ENCODE peak calls at places on chromosomes 16 and 17, in four cellular contexts. D is left ventricle myocardium inferior; R is PC-9; H is activated CD8-positive, alpha-beta T cell treated with anti-CD3 and anti-CD28 coated beads for 36 hours. S is an unnamed sample.

GRCh38 chr17:68288804-68289203 is 2.1 kb downstream of the SLC16A6 start:
- DNase-seq in H (peak; percentile 50), D (no peak), R (no peak), S (peak; percentile 52)

GRCh38 chr17:15350777-15351486 is 9.5 kb upstream of the TEKT3 start:
- DNase-seq in D (no peak), H (no peak), R (no peak), S (no peak)

GRCh38 chr17:54944796-54945195 is 23.7 kb downstream of the COX11 start:
- DNase-seq in R (no peak), D (no peak), H (no peak), S (no peak)

GRCh38 chr16:48158296-48158695 is 2.5 kb upstream of the ABCC12 start:
- DNase-seq in R (peak; percentile 58), D (no peak), H (peak; percentile 73), S (peak; percentile 64)

GRCh38 chr16:51557670-51558069 is 406.6 kb upstream of the SALL1 start:
- DNase-seq in D (no peak), H (no peak), R (no peak), S (no peak)

GRCh38 chr16:57873218-57873617 is 70.9 kb upstream of the KIFC3 start:
- DNase-seq in H (no peak), D (no peak), R (no peak), S (no peak)

GRCh38 chr16:35598696-35599332 is 2139.4 kb downstream of the TP53TG3F start:
- DNase-seq in H (no peak), R (peak; percentile 18), D (no peak), S (no peak)

GRCh38 chr17:83186751-83187421 is 107.5 kb downstream of the METRNL start:
- DNase-seq in H (no peak), R (no peak), D (no peak), S (no peak)

GRCh38 chr17:55301521-55302406 is 37.0 kb downstream of the HLF start:
- DNase-seq in H (no peak), D (no peak), R (no peak), S (no peak)

GRCh38 chr17:82446649-82447048 is 3.9 kb downstream of the CYBC1 start:
- DNase-seq in H (no peak), R (no peak), D (no peak), S (no peak)

GRCh38 chr17:65294184-65294719 is 157.1 kb downstream of the RGS9 start:
- DNase-seq in H (peak; percentile 70), R (peak; percentile 32), D (peak; percentile 38), S (peak; percentile 76)

GRCh38 chr16:27204232-27204915 is 1.0 kb downstream of the KDM8 start:
- DNase-seq in D (no peak), R (no peak), H (peak; percentile 30), S (no peak)

GRCh38 chr17:40316571-40317344 is 7.8 kb downstream of the RARA start:
- DNase-seq in D (peak; percentile 78), H (peak; percentile 8), R (peak; percentile 73), S (no peak)

GRCh38 chr16:83393196-83393981 is 414.4 kb upstream of the HSBP1 start:
- DNase-seq in D (no peak), H (no peak), R (no peak), S (no peak)

GRCh38 chr16:1296688-1297412 is 12.6 kb upstream of the UBE2I start:
- DNase-seq in H (peak; percentile 37), D (no peak), R (peak; percentile 82), S (no peak)

GRCh38 chr17:38379448-38379847 is 27.8 kb downstream of the SOCS7 start:
- DNase-seq in R (no peak), H (no peak), D (no peak), S (no peak)

GRCh38 chr17:37779554-37779953 is 34.7 kb upstream of the HNF1B start:
- DNase-seq in H (no peak), D (no peak), R (no peak), S (no peak)

GRCh38 chr17:48671697-48672171 is 45.6 kb upstream of the HOXB9 start:
- DNase-seq in R (peak; percentile 66), D (peak; percentile 84), H (peak; percentile 80), S (peak; percentile 69)

GRCh38 chr17:77191266-77191665 is 50.5 kb downstream of the SEC14L1 start:
- DNase-seq in R (no peak), H (no peak), D (no peak), S (no peak)

GRCh38 chr17:81251091-81251942 is 12.2 kb downstream of the NDUFAF8 start:
- DNase-seq in R (no peak), H (no peak), D (peak; percentile 56), S (no peak)

GRCh38 chr16:78593352-78593751 is 493.9 kb downstream of the WWOX start:
- DNase-seq in R (no peak), D (no peak), H (no peak), S (no peak)

GRCh38 chr17:238964-239259 is 57.5 kb upstream of the DOC2B start:
- DNase-seq in H (no peak), D (peak; percentile 3), R (no peak), S (no peak)

GRCh38 chr17:16391451-16391850 is 10.6 kb downstream of the UBB start:
- DNase-seq in R (no peak), H (no peak), D (no peak), S (no peak)

GRCh38 chr16:71311553-71312158 is 22.5 kb upstream of the CMTR2 start:
- DNase-seq in H (peak; percentile 25), R (no peak), D (no peak), S (peak; percentile 41)

DNA sequence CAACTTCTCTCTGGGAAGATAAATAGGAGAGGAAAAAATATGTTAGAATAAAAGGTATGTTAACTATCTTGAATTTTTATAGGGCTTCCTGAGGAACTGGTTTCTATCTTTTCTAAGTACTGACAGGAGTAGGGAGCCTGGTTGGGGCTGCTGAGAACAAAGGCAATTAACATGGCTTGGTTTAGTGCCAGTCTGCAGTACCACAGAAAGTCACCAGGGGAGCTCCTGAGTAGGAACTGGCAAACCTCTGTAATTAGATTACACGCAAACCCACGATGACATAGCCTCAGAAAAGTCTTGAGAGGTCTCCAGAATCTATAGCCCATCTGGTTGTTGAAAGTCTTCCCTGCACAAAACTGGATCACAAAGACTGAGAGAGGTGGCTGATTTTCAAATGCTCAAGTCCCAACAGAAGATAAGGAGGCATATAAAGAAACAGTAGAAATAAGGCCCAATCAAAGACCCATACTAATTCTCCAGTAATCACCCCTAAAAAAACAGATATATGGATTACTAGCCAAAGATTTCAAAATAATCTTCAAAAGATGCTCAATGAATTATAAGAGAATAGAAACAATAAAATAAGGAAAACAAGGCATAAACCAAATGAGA is 11.7 kb upstream of the CNTNAP4 start:
- DNase-seq in D (no peak), R (peak; percentile 23), H (peak; percentile 43), S (peak; percentile 12)
- TF ChIP-seq CTCF in D (peak; percentile 11), R (peak; percentile 82), H (peak; percentile 36), S (peak; percentile 11)

DNA sequence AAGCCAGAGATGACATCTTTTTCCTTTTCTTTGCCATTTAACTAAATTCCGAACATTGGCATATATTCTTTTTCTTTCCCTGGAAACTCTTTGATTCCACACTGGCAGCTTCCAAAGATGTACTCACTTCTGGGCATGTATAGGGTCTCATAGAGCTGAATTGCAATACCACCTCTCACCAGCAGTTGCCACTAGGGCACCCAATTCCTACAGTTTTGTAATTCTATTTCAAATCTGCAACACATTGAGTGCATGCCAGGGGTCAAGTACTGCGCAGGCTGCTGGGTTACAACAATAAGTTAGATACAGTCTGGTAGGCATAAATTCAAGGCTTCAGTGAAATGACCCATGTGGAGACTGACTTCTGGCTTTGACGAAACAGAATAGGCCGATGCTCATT is 208.8 kb upstream of the NLRP1 start:
- DNase-seq in R (no peak), H (peak; percentile 5), D (no peak), S (no peak)
- TF ChIP-seq CTCF in R (peak; percentile 45), H (no peak), D (no peak), S (no peak)

DNA sequence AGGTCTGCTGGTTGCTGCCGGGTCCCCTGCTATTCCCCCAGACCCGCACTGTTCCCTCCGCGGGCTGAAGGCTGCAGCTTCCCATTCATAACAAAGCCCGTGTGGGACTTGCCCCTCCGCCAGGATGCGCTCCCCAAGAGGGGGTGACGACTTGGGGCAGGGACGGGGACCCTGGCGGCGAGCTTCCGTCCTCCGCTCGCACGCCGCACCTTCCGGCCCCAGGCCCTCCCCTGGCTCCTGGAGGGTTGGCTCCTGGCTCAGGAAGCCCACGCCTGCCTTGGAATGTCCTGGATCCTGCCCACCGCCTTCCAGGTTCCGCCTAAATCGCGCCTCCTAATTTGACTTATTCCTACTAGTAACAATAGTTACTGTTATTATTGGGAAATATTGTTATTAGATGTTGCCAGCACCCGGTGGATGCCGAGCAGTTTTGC is 1.1 kb upstream of the TFAP4 start:
- DNase-seq in D (peak; percentile 60), R (peak; percentile 80), H (peak; percentile 62), S (peak; percentile 67)
- TF ChIP-seq CTCF in D (peak; percentile 56), R (peak; percentile 62), H (peak; percentile 65), S (no peak)

GRCh38 chr16:74568961-74569631 is 37.8 kb downstream of the GLG1 start:
- DNase-seq in R (no peak), H (no peak), D (no peak), S (no peak)
- TF ChIP-seq CTCF in R (no peak), H (no peak), D (no peak), S (no peak)

GRCh38 chr17:66915204-66915611 is 49.3 kb upstream of the CACNG4 start:
- DNase-seq in H (no peak), D (no peak), R (peak; percentile 70), S (no peak)
- TF ChIP-seq CTCF in H (no peak), D (peak; percentile 42), R (peak; percentile 69), S (no peak)

GRCh38 chr17:78734841-78735641 is 47.0 kb downstream of the CYTH1 start:
- DNase-seq in H (peak; percentile 78), R (no peak), D (no peak), S (no peak)

GRCh38 chr17:78738245-78738644 is 43.8 kb downstream of the CYTH1 start:
- DNase-seq in H (no peak), R (no peak), D (no peak), S (no peak)

GRCh38 chr17:78735832-78736525 is 46.1 kb downstream of the CYTH1 start:
- DNase-seq in H (no peak), D (no peak), R (peak; percentile 39), S (no peak)

GRCh38 chr17:78737332-78737731 is 44.7 kb downstream of the CYTH1 start:
- DNase-seq in R (no peak), D (no peak), H (no peak), S (no peak)

GRCh38 chr17:78736526-78737079 is 45.5 kb downstream of the CYTH1 start:
- DNase-seq in H (peak; percentile 74), D (peak; percentile 79), R (peak; percentile 89), S (peak; percentile 62)
- TF ChIP-seq CTCF in H (no peak), D (peak; percentile 38), R (no peak), S (no peak)

GRCh38 chr16:12228607-12229499 is 252.3 kb downstream of the SNX29 start:
- DNase-seq in D (peak; percentile 44), R (peak; percentile 65), H (peak; percentile 49), S (peak; percentile 53)
- TF ChIP-seq CTCF in D (peak; percentile 79), R (peak; percentile 62), H (no peak), S (peak; percentile 62)

DNA sequence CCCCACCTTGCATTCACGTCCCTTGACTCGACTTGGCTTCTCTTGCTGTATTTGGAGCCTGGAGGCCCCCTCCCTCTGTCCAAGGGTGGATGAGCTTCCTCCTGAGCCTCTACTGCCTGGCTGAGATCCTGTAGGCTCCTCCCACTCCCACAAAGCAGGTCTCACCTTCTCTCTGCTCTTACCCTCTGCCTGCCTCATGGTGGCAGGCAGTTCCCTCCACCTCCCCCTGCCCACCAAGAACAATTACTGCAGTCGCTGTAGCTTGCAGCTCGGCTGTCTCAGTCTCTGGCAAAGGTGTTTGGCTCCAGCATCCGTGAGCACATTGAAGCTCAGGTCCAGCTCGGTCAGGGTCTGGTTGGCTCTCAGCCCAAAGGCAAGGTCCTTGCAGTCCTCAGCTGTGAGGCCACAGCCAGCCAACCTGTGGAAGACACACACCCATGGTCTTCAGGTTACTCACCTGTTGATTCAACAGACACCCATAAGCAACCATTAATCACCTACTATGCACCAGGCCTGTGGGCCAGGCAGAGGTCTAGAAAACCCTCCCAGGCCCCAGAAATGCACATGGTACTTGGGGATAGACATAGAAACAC is 42.6 kb downstream of the NLRP1 start:
- DNase-seq in D (no peak), H (no peak), R (no peak), S (no peak)
- TF ChIP-seq CTCF in D (no peak), H (no peak), R (no peak), S (no peak)

S was measured in GM10248.